ENCODE peak calls at places on chromosomes 16 and 17, in seven cellular contexts. One of them, this sample, is unnamed.

GRCh38 chr16:85626191-85626951 is 13.2 kb downstream of the GSE1 start:
- DNase-seq in cardiac fibroblast: no peak
- DNase-seq in psoas muscle: no peak
- DNase-seq in heart left ventricle: no peak
- DNase-seq in foreskin fibroblast: no peak
- DNase-seq in K562: no peak
- DNase-seq in adrenal gland: peak; percentile 70
- DNase-seq in this sample: no peak

GRCh38 chr16:71637398-71637797 is 11.4 kb downstream of the MARVELD3 start:
- DNase-seq in K562: no peak
- DNase-seq in adrenal gland: no peak
- DNase-seq in cardiac fibroblast: peak; percentile 94
- DNase-seq in foreskin fibroblast: peak; percentile 20
- DNase-seq in heart left ventricle: no peak
- DNase-seq in psoas muscle: no peak
- DNase-seq in this sample: peak; percentile 99

GRCh38 chr17:28599311-28600184 is 723 bp upstream of the SPAG5 start:
- DNase-seq in cardiac fibroblast: peak; percentile 87
- DNase-seq in foreskin fibroblast: peak; percentile 91
- DNase-seq in adrenal gland: peak; percentile 85
- DNase-seq in psoas muscle: peak; percentile 66
- DNase-seq in heart left ventricle: peak; percentile 73
- DNase-seq in K562: peak; percentile 77
- DNase-seq in this sample: peak; percentile 85

GRCh38 chr16:82730901-82731300 is 104.1 kb downstream of the CDH13 start:
- DNase-seq in heart left ventricle: no peak
- DNase-seq in foreskin fibroblast: peak; percentile 76
- DNase-seq in adrenal gland: no peak
- DNase-seq in psoas muscle: no peak
- DNase-seq in K562: no peak
- DNase-seq in cardiac fibroblast: no peak
- DNase-seq in this sample: no peak

GRCh38 chr16:63385714-63386113 is 1349.5 kb upstream of the CDH8 start:
- DNase-seq in adrenal gland: no peak
- DNase-seq in K562: no peak
- DNase-seq in heart left ventricle: no peak
- DNase-seq in foreskin fibroblast: no peak
- DNase-seq in cardiac fibroblast: no peak
- DNase-seq in psoas muscle: no peak
- DNase-seq in this sample: no peak

GRCh38 chr17:15384142-15384803 is 42.9 kb upstream of the TEKT3 start:
- DNase-seq in heart left ventricle: no peak
- DNase-seq in K562: no peak
- DNase-seq in cardiac fibroblast: peak; percentile 86
- DNase-seq in foreskin fibroblast: peak; percentile 30
- DNase-seq in psoas muscle: peak; percentile 70
- DNase-seq in adrenal gland: peak; percentile 51
- DNase-seq in this sample: no peak

GRCh38 chr17:15464211-15464610 is 3.2 kb downstream of the CDRT4 start:
- DNase-seq in psoas muscle: no peak
- DNase-seq in foreskin fibroblast: no peak
- DNase-seq in adrenal gland: no peak
- DNase-seq in heart left ventricle: no peak
- DNase-seq in cardiac fibroblast: no peak
- DNase-seq in K562: no peak
- DNase-seq in this sample: no peak

GRCh38 chr16:88566158-88566557 is 4.0 kb upstream of the ZC3H18 start:
- DNase-seq in foreskin fibroblast: peak; percentile 63
- DNase-seq in psoas muscle: no peak
- DNase-seq in adrenal gland: no peak
- DNase-seq in K562: no peak
- DNase-seq in heart left ventricle: peak; percentile 3
- DNase-seq in cardiac fibroblast: peak; percentile 31
- DNase-seq in this sample: peak; percentile 48

GRCh38 chr16:8908779-8909468 is 26.8 kb downstream of the LITAFD start:
- DNase-seq in K562: no peak
- DNase-seq in psoas muscle: no peak
- DNase-seq in foreskin fibroblast: no peak
- DNase-seq in heart left ventricle: no peak
- DNase-seq in cardiac fibroblast: no peak
- DNase-seq in adrenal gland: no peak
- DNase-seq in this sample: no peak

GRCh38 chr17:18974407-18975149 is 22.6 kb downstream of the SLC5A10 start:
- DNase-seq in cardiac fibroblast: no peak
- DNase-seq in psoas muscle: no peak
- DNase-seq in heart left ventricle: no peak
- DNase-seq in adrenal gland: no peak
- DNase-seq in foreskin fibroblast: no peak
- DNase-seq in K562: no peak
- DNase-seq in this sample: no peak

GRCh38 chr16:49440156-49441065 is 66.8 kb downstream of the C16orf78 start:
- DNase-seq in adrenal gland: no peak
- DNase-seq in psoas muscle: no peak
- DNase-seq in heart left ventricle: no peak
- DNase-seq in cardiac fibroblast: no peak
- DNase-seq in K562: no peak
- DNase-seq in foreskin fibroblast: no peak
- DNase-seq in this sample: no peak

GRCh38 chr16:19872179-19872863 is 12.3 kb downstream of the GPRC5B start:
- DNase-seq in cardiac fibroblast: no peak
- DNase-seq in adrenal gland: no peak
- DNase-seq in K562: no peak
- DNase-seq in foreskin fibroblast: no peak
- DNase-seq in psoas muscle: no peak
- DNase-seq in heart left ventricle: no peak
- DNase-seq in this sample: no peak

GRCh38 chr16:81956213-81956948 is 54.9 kb downstream of the SDR42E1 start:
- DNase-seq in adrenal gland: no peak
- DNase-seq in foreskin fibroblast: peak; percentile 41
- DNase-seq in heart left ventricle: no peak
- DNase-seq in K562: no peak
- DNase-seq in psoas muscle: no peak
- DNase-seq in cardiac fibroblast: no peak
- DNase-seq in this sample: peak; percentile 21

GRCh38 chr17:38693700-38694329 is 11.3 kb upstream of the MLLT6 start:
- DNase-seq in psoas muscle: peak; percentile 91
- DNase-seq in foreskin fibroblast: peak; percentile 65
- DNase-seq in K562: no peak
- DNase-seq in heart left ventricle: peak; percentile 91
- DNase-seq in adrenal gland: peak; percentile 98
- DNase-seq in cardiac fibroblast: peak; percentile 97
- DNase-seq in this sample: peak; percentile 55

GRCh38 chr17:74360993-74361612 is 565 bp downstream of the BTBD17 start:
- DNase-seq in foreskin fibroblast: no peak
- DNase-seq in psoas muscle: no peak
- DNase-seq in K562: no peak
- DNase-seq in adrenal gland: no peak
- DNase-seq in cardiac fibroblast: no peak
- DNase-seq in heart left ventricle: no peak
- DNase-seq in this sample: no peak

GRCh38 chr17:49508891-49509587 is 13.9 kb downstream of the NGFR start:
- DNase-seq in K562: no peak
- DNase-seq in psoas muscle: no peak
- DNase-seq in cardiac fibroblast: no peak
- DNase-seq in foreskin fibroblast: no peak
- DNase-seq in adrenal gland: no peak
- DNase-seq in heart left ventricle: no peak
- DNase-seq in this sample: no peak

GRCh38 chr17:47077576-47077975 is 98.5 kb upstream of the RPRML start:
- DNase-seq in adrenal gland: no peak
- DNase-seq in K562: no peak
- DNase-seq in foreskin fibroblast: peak; percentile 61
- DNase-seq in cardiac fibroblast: no peak
- DNase-seq in psoas muscle: no peak
- DNase-seq in heart left ventricle: no peak
- DNase-seq in this sample: peak; percentile 55

GRCh38 chr16:56451753-56452689 is 667 bp downstream of the OGFOD1 start:
- DNase-seq in psoas muscle: peak; percentile 38
- DNase-seq in cardiac fibroblast: peak; percentile 24
- DNase-seq in K562: peak; percentile 71
- DNase-seq in heart left ventricle: no peak
- DNase-seq in adrenal gland: peak; percentile 86
- DNase-seq in foreskin fibroblast: peak; percentile 20
- DNase-seq in this sample: peak; percentile 43

GRCh38 chr17:57211010-57211411 is 45.3 kb upstream of the MSI2 start:
- DNase-seq in K562: no peak
- DNase-seq in foreskin fibroblast: no peak
- DNase-seq in adrenal gland: no peak
- DNase-seq in heart left ventricle: no peak
- DNase-seq in psoas muscle: no peak
- DNase-seq in cardiac fibroblast: no peak
- DNase-seq in this sample: no peak

GRCh38 chr17:382644-383533 is 30.3 kb upstream of the RPH3AL start:
- DNase-seq in foreskin fibroblast: no peak
- DNase-seq in cardiac fibroblast: peak; percentile 52
- DNase-seq in heart left ventricle: no peak
- DNase-seq in adrenal gland: peak; percentile 81
- DNase-seq in psoas muscle: no peak
- DNase-seq in K562: no peak
- DNase-seq in this sample: peak; percentile 83

DNA sequence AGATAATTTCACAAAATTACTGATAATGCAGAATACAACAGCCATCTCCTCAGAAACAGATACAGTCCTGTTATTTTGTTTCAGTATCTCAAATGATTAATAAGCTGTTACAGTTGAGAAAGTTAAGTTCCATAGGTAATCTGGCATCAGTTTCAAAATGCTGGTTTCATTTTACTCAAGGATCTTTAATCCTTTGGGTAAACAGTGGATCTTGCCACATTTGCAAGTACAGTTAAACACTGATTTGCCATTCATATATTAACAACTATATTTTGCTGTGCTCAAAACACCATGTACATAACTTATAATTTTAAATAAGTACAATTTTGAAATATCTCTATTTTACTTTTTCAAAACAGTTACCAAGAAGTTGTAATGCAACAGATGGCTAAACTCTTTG is 31.2 kb downstream of the RPGRIP1L start:
- DNase-seq in heart left ventricle: no peak
- DNase-seq in cardiac fibroblast: no peak
- DNase-seq in psoas muscle: no peak
- DNase-seq in K562: no peak
- DNase-seq in foreskin fibroblast: no peak
- DNase-seq in adrenal gland: no peak
- DNase-seq in this sample: no peak
- H3K4me3 ChIP-seq in heart left ventricle: no peak overlapping the region
- H3K4me3 ChIP-seq in cardiac fibroblast: no peak overlapping the region
- H3K4me3 ChIP-seq in psoas muscle: no peak overlapping the region
- H3K4me3 ChIP-seq in K562: no peak overlapping the region
- H3K4me3 ChIP-seq in foreskin fibroblast: no peak overlapping the region
- H3K4me3 ChIP-seq in adrenal gland: no peak overlapping the region
- H3K4me3 ChIP-seq in this sample: no peak overlapping the region

GRCh38 chr16:29662000-29662728 is 883 bp upstream of the SPN start:
- DNase-seq in K562: no peak
- DNase-seq in adrenal gland: no peak
- DNase-seq in psoas muscle: no peak
- DNase-seq in foreskin fibroblast: no peak
- DNase-seq in heart left ventricle: no peak
- DNase-seq in cardiac fibroblast: no peak
- DNase-seq in this sample: no peak
- H3K4me3 ChIP-seq in K562: peak overlapping the region; percentile 60
- H3K4me3 ChIP-seq in adrenal gland: no peak overlapping the region
- H3K4me3 ChIP-seq in psoas muscle: no peak overlapping the region
- H3K4me3 ChIP-seq in foreskin fibroblast: no peak overlapping the region
- H3K4me3 ChIP-seq in heart left ventricle: no peak overlapping the region
- H3K4me3 ChIP-seq in cardiac fibroblast: no peak overlapping the region
- H3K4me3 ChIP-seq in this sample: no peak overlapping the region

GRCh38 chr17:10197721-10198508 is 491 bp downstream of the GAS7 start:
- DNase-seq in K562: no peak
- DNase-seq in adrenal gland: no peak
- DNase-seq in cardiac fibroblast: no peak
- DNase-seq in psoas muscle: peak; percentile 19
- DNase-seq in foreskin fibroblast: no peak
- DNase-seq in heart left ventricle: peak; percentile 68
- DNase-seq in this sample: peak; percentile 15

GRCh38 chr17:10196936-10197335 is 1.5 kb downstream of the GAS7 start:
- DNase-seq in heart left ventricle: no peak
- DNase-seq in cardiac fibroblast: no peak
- DNase-seq in K562: no peak
- DNase-seq in psoas muscle: no peak
- DNase-seq in adrenal gland: no peak
- DNase-seq in foreskin fibroblast: no peak
- DNase-seq in this sample: no peak

GRCh38 chr17:10195090-10195489 is 3.3 kb downstream of the GAS7 start:
- DNase-seq in adrenal gland: no peak
- DNase-seq in psoas muscle: no peak
- DNase-seq in heart left ventricle: no peak
- DNase-seq in cardiac fibroblast: peak; percentile 28
- DNase-seq in foreskin fibroblast: no peak
- DNase-seq in K562: no peak
- DNase-seq in this sample: no peak

GRCh38 chr17:10197362-10197720 is 1.1 kb downstream of the GAS7 start:
- DNase-seq in K562: no peak
- DNase-seq in adrenal gland: no peak
- DNase-seq in cardiac fibroblast: no peak
- DNase-seq in foreskin fibroblast: no peak
- DNase-seq in psoas muscle: peak; percentile 21
- DNase-seq in heart left ventricle: no peak
- DNase-seq in this sample: no peak

DNA sequence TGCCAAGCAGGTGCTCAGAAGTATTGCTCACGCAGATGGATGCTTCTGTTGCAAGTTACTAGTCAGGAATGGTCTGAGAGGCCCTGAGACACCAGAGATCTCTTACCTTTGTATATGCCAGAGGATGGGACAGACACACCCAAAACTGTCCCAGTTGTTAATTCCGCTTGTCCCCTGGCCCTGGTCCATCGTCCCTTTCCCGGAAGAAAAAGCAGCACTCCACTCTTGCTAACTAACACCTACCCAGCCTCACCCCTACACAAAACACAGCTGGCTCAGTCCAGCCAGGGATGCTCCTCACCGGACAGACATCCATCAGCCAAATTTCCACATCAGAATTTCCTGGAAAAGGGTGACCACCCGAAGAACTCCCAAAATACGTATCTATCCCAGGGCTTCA is 2.0 kb downstream of the GAS7 start:
- DNase-seq in heart left ventricle: no peak
- DNase-seq in K562: no peak
- DNase-seq in foreskin fibroblast: no peak
- DNase-seq in cardiac fibroblast: no peak
- DNase-seq in adrenal gland: no peak
- DNase-seq in psoas muscle: no peak
- DNase-seq in this sample: no peak
- H3K4me3 ChIP-seq in heart left ventricle: peak overlapping the region; percentile 80
- H3K4me3 ChIP-seq in K562: no peak overlapping the region
- H3K4me3 ChIP-seq in foreskin fibroblast: no peak overlapping the region
- H3K4me3 ChIP-seq in cardiac fibroblast: no peak overlapping the region
- H3K4me3 ChIP-seq in adrenal gland: no peak overlapping the region
- H3K4me3 ChIP-seq in psoas muscle: peak overlapping the region; percentile 63
- H3K4me3 ChIP-seq in this sample: no peak overlapping the region

DNA sequence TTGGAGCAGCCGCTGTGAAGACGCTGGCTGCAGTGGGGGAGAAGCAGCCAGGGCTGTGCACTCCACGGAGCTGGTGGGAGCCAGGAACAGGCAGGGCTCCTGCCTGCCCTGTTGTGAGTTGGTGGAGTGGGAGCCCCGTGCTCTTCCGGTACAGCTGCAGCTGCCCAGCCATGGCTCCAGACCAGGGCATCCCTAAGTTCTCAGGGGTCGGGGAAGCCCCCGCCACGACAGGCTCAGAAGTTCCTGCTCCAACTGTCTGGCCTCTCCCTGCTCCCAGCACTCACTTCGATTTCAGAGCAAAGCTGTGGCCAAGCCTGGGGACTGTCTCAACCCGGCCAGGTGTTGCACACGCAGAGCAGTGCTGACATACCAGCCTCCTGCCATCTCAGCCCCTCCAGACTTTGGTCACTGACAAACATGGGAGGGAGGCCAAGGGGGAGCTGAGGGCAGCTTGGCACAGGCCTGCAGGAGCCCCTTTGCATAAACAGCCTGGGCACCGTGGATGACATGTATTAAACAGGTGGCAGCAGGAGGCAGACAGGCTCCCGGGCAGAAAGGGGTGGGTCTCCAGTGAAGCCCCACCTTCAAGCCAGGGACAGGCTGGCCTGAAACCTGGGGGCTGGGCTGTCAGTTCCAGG is 13.9 kb upstream of the KDM8 start:
- DNase-seq in foreskin fibroblast: no peak
- DNase-seq in adrenal gland: no peak
- DNase-seq in psoas muscle: no peak
- DNase-seq in heart left ventricle: no peak
- DNase-seq in K562: no peak
- DNase-seq in cardiac fibroblast: no peak
- DNase-seq in this sample: no peak
- H3K4me3 ChIP-seq in foreskin fibroblast: no peak overlapping the region
- H3K4me3 ChIP-seq in adrenal gland: no peak overlapping the region
- H3K4me3 ChIP-seq in psoas muscle: no peak overlapping the region
- H3K4me3 ChIP-seq in heart left ventricle: no peak overlapping the region
- H3K4me3 ChIP-seq in K562: no peak overlapping the region
- H3K4me3 ChIP-seq in cardiac fibroblast: no peak overlapping the region
- H3K4me3 ChIP-seq in this sample: no peak overlapping the region